ENCODE peak calls at places on chromosomes 7 and 10, in five cellular contexts. X is transverse colon, U is cardiac fibroblast, H is brain microvascular endothelial cell, A is glutamatergic neuron. L is an unnamed sample.

GRCh38 chr7:101058355-101058754 is 26.9 kb upstream of the TRIM56 start:
- DNase-seq in X (peak), H (peak), A (no peak), U (peak), L (peak)

GRCh38 chr10:78688945-78689935 is 379.5 kb upstream of the ZMIZ1 start:
- DNase-seq in X (no peak), H (no peak), U (peak), A (peak), L (no peak)

GRCh38 chr10:13271552-13272163 is 28.2 kb downstream of the PHYH start:
- DNase-seq in X (peak), H (peak), A (peak), U (peak), L (peak)

GRCh38 chr10:12928571-12928970 is 72.9 kb downstream of the CCDC3 start:
- DNase-seq in H (no peak), U (no peak), A (no peak), X (no peak), L (no peak)

GRCh38 chr10:28798428-28798955 is 121.2 kb downstream of the BAMBI start:
- DNase-seq in A (no peak), X (no peak), U (no peak), H (no peak), L (no peak)

GRCh38 chr7:18189495-18190126 is 162.0 kb upstream of the PRPS1L1 start:
- DNase-seq in X (no peak), U (no peak), H (no peak), A (no peak), L (no peak)

GRCh38 chr10:102555781-102556328 is 52.1 kb downstream of the SUFU start:
- DNase-seq in U (peak), H (peak), A (no peak), X (no peak), L (peak)

GRCh38 chr10:129494740-129495139 is 27.7 kb downstream of the MGMT start:
- DNase-seq in X (no peak), H (no peak), U (no peak), A (no peak), L (no peak)

GRCh38 chr10:119177708-119178370 is 773 bp downstream of the PRDX3 start:
- DNase-seq in X (no peak), H (peak), U (no peak), A (no peak), L (peak)

GRCh38 chr10:99329238-99329890 is at the start of gene CNNM1:
- DNase-seq in X (no peak), H (no peak), U (peak), A (peak), L (peak)

GRCh38 chr10:46329690-46330016 is 42.9 kb downstream of the ANTXRL start:
- DNase-seq in H (peak), U (no peak), A (peak), X (no peak), L (no peak)

GRCh38 chr10:75679546-75679945 is 248.1 kb downstream of the LRMDA start:
- DNase-seq in A (no peak), X (no peak), H (no peak), U (peak), L (peak)

GRCh38 chr10:91253300-91253699 is 32.8 kb downstream of the PCGF5 start:
- DNase-seq in X (no peak), H (no peak), U (no peak), A (no peak), L (no peak)

GRCh38 chr7:21429786-21430574 is 2.1 kb downstream of the SP4 start:
- DNase-seq in H (no peak), X (no peak), A (no peak), U (no peak), L (no peak)

GRCh38 chr7:9718071-9718470 is 1255.6 kb upstream of the PHF14 start:
- DNase-seq in U (no peak), A (no peak), X (no peak), H (no peak), L (no peak)

GRCh38 chr7:50339990-50340500 is 35.5 kb downstream of the IKZF1 start:
- DNase-seq in U (no peak), H (no peak), A (no peak), X (peak), L (no peak)

GRCh38 chr10:13690281-13690825 is 103.6 kb downstream of the PRPF18 start:
- DNase-seq in H (no peak), X (no peak), A (no peak), U (no peak), L (no peak)

GRCh38 chr7:2394566-2395082 is 8.8 kb upstream of the CHST12 start:
- DNase-seq in X (no peak), H (no peak), U (no peak), A (no peak), L (no peak)

GRCh38 chr10:120951288-120951687 is 100.1 kb downstream of the WDR11 start:
- DNase-seq in A (no peak), U (no peak), H (no peak), X (no peak), L (no peak)

GRCh38 chr10:69880301-69881081 is 78.8 kb downstream of the COL13A1 start:
- DNase-seq in X (no peak), A (peak), H (no peak), U (no peak), L (no peak)

DNA sequence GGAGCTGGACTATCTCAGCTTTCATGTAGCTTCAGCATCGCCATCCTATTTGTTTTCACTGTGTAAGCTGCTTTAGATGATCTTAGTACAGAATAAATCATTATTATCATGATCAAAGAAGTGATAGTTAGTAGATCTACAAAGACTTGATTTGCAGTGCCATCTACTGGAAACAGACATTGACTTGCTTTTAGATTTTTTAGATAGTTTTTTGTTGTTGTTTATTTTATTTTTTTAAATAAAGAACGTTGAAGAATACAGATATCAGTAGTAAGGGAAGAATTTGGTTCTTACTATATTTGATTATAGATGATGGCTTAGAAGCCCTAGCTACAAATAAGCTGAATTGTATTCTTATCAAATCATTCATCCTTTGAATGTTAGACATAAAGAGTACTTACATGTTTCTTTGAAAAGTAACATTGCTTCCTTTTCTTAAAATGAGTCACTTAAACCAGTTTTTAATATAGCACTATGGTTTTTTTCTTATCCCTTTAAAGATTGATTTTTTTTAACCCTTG is 6.3 kb upstream of the SFMBT2 start:
- DNase-seq in X (no peak), U (peak), H (peak), A (no peak), L (peak)
- TF ChIP-seq CTCF in X (peak), U (peak), H (peak), A (no peak), L (peak)

GRCh38 chr7:110003827-110004226 is 1087.1 kb upstream of the LRRN3 start:
- DNase-seq in X (no peak), H (no peak), A (no peak), U (no peak), L (no peak)
- TF ChIP-seq CTCF in X (no peak), H (no peak), A (no peak), U (no peak), L (no peak)

DNA sequence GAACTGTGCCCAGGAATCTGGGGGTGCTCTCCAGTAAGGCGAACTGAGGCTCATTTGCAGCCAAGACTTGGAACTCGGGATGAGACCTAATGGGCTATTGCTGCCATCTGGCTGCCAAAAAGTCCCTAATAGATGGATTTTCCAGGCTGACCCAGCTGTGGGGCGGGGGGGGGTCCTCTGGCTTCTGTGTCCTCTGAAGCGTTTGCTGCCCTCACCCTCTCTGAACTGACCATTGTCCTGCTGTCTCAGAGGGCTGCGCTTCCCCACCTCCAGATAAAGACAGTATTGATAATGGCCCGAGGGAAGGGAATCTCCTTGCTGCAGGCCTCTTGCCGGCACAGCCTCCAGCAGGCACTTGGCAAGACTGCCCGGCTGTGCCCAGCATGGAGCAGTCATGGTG is 46.6 kb downstream of the CLEC2L start:
- DNase-seq in A (no peak), H (no peak), X (no peak), U (no peak), L (no peak)
- TF ChIP-seq CTCF in A (no peak), H (peak), X (no peak), U (no peak), L (no peak)

GRCh38 chr10:68725016-68725415 is 4.0 kb downstream of the CCAR1 start:
- DNase-seq in X (no peak), U (no peak), H (no peak), A (no peak), L (no peak)

GRCh38 chr10:68717435-68717834 is 3.6 kb upstream of the CCAR1 start:
- DNase-seq in A (no peak), H (no peak), X (no peak), U (no peak), L (no peak)

GRCh38 chr10:68721673-68721963 is 579 bp downstream of the CCAR1 start:
- DNase-seq in A (no peak), H (no peak), U (no peak), X (no peak), L (no peak)

DNA sequence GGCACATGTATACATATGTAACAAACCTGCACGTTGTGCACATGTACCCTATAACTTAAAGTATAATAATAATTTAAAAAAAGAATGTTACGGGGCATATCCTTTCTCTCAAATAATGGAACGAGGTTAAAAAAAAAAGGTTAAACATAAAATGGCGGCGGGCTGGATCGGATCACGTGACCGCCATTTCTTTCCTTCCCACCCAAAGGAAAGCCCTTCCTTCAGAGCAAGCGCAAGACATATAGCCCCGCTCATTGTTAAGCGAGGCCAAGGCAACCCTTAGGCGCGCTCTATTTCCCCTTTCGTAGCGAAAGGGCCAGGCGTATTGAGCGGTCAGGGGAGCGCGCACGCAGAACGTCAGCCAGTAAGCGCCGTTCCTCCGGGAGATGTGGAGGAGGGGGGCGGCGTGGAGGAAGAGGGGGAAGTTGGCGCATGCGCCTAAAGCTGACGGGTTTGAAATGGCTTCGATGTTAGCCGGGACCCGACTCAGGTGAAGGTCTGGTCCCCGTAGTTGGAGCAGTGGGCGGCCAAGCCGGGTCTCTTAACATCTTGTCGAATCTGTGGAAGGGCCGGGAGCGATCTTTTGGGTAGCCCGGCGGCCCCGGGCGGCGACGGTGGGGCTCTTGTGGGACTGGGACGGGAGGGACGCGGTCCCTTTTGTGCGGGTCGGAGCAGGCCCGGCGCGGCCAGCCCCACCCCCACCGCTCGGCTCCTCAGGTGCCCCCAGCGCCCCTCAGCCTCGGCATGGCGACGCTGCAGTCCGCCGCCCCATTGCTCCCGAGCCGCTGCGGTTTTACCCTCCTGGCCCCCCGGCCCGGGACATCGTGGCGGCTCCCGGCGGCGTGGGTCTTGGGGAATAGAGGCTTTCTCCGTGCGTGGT is at the start of gene CCAR1:
- DNase-seq in A (peak), X (peak), H (peak), U (peak), L (peak)
- TF ChIP-seq CTCF in A (no peak), X (no peak), H (peak), U (no peak), L (no peak)

DNA sequence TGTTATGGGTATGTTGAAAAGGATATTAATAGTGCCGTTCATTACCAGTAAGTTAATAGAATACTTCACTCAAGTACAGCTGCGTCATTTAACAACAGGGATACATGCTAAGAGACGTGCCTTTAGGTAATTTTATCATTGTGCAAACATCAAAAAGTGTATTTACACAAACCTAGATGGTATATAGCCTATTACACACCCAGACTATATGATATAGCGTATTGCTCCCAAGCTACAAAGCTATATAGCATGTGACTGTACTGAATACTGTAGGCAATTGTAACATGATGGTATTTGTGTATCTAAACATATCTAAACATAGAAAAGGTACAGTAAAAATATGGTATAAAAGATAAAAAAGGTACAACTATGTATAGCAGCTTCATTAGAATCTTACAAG is 11.1 kb upstream of the PRKG1 start:
- DNase-seq in U (no peak), A (no peak), X (no peak), H (no peak), L (no peak)
- TF ChIP-seq CTCF in U (no peak), A (no peak), X (no peak), H (no peak), L (no peak)